ENCODE peak calls at places on chromosome 19, in four cellular contexts. K is T-cell, G is left colon, I is GM04504. Z is an unnamed sample.

GRCh38 chr19:53549354-53549753 is 11.4 kb downstream of the ZNF331 start:
- DNase-seq in I (peak), G (no peak), K (no peak), Z (no peak)

GRCh38 chr19:41936416-41936850 is 8.2 kb upstream of the ERFL start:
- DNase-seq in I (no peak), G (no peak), K (no peak), Z (no peak)

GRCh38 chr19:23996549-23996948 is 81.9 kb downstream of the ZNF726 start:
- DNase-seq in K (no peak), G (no peak), I (no peak), Z (no peak)

GRCh38 chr19:16168465-16169081 is 4.8 kb downstream of the CIB3 start:
- DNase-seq in K (no peak), G (no peak), I (no peak), Z (no peak)

GRCh38 chr19:50266896-50267295 is 62.3 kb downstream of the KCNC3 start:
- DNase-seq in G (peak), K (no peak), I (no peak), Z (no peak)

GRCh38 chr19:1400281-1401137 is 833 bp downstream of the GAMT start:
- DNase-seq in I (no peak), G (no peak), K (no peak), Z (no peak)

GRCh38 chr19:12255372-12255771 is 39.3 kb downstream of the ZNF44 start:
- DNase-seq in I (no peak), K (no peak), G (no peak), Z (no peak)

GRCh38 chr19:6010107-6010506 is 32.2 kb upstream of the RANBP3 start:
- DNase-seq in K (no peak), G (no peak), I (no peak), Z (no peak)

GRCh38 chr19:51473009-51473707 is 5.2 kb upstream of the CEACAM18 start:
- DNase-seq in I (peak), K (peak), G (peak), Z (peak)

GRCh38 chr19:48556163-48556562 is 4.2 kb downstream of the SULT2B1 start:
- DNase-seq in I (no peak), K (no peak), G (no peak), Z (no peak)

GRCh38 chr19:47239610-47240296 is 8.8 kb upstream of the BBC3 start:
- DNase-seq in G (peak), I (no peak), K (peak), Z (peak)

GRCh38 chr19:12092065-12092867 is 27.7 kb downstream of the ZNF844 start:
- DNase-seq in I (peak), K (peak), G (peak), Z (no peak)

GRCh38 chr19:54332149-54332548 is 6.8 kb downstream of the LILRA4 start:
- DNase-seq in I (no peak), K (no peak), G (no peak), Z (no peak)

GRCh38 chr19:47713046-47714021 is at the start of gene EHD2:
- DNase-seq in K (no peak), I (peak), G (no peak), Z (no peak)

GRCh38 chr19:1175020-1175419 is 952 bp upstream of the SBNO2 start:
- DNase-seq in I (no peak), G (no peak), K (no peak), Z (no peak)

GRCh38 chr19:51018745-51019543 is 565 bp downstream of the KLK10 start:
- DNase-seq in K (no peak), I (no peak), G (no peak), Z (no peak)

GRCh38 chr19:10206226-10206873 is 11.6 kb upstream of the DNMT1 start:
- DNase-seq in I (no peak), K (no peak), G (no peak), Z (no peak)

GRCh38 chr19:11539495-11540365 is 1.1 kb downstream of the CNN1 start:
- DNase-seq in K (no peak), I (no peak), G (peak), Z (no peak)

GRCh38 chr19:18176367-18177310 is 3.0 kb downstream of the IFI30 start:
- DNase-seq in I (no peak), G (no peak), K (no peak), Z (no peak)

GRCh38 chr19:518292-519231 is 11.3 kb downstream of the TPGS1 start:
- DNase-seq in G (no peak), K (peak), I (no peak), Z (peak)

GRCh38 chr19:16070366-16070990 is 5.8 kb upstream of the TPM4 start:
- DNase-seq in G (peak), I (no peak), K (peak), Z (peak)

GRCh38 chr19:19176950-19177349 is 6.9 kb upstream of the MEF2B start:
- DNase-seq in G (no peak), K (no peak), I (no peak), Z (no peak)

GRCh38 chr19:31099470-31100190 is 249.6 kb downstream of the TSHZ3 start:
- DNase-seq in K (no peak), I (no peak), G (no peak), Z (no peak)

GRCh38 chr19:48190288-48191284 is 20.1 kb downstream of the ZSWIM9 start:
- DNase-seq in K (peak), G (no peak), I (no peak), Z (peak)

GRCh38 chr19:11378319-11379189 is 4.1 kb downstream of the SWSAP1 start:
- DNase-seq in I (no peak), G (no peak), K (no peak), Z (no peak)

Z was measured in T follicular helper cell.